ENCODE peak calls at places on chromosomes 12 and 14, in ten cellular contexts. D is stomach, T is prostate gland, B is HepG2, Y is GM23338, L is Panc1, E is HCT116, I is sigmoid colon, G is upper lobe of left lung, R is SK-N-SH. C is an unnamed sample.

GRCh38 chr12:28563926-28564325 is 373.7 kb downstream of the CCDC91 start:
- DNase-seq in D (no peak), T (no peak), B (no peak), Y (no peak), L (no peak), E (no peak), I (no peak), G (no peak), R (no peak), C (no peak)

GRCh38 chr12:48933664-48934311 is 8.5 kb upstream of the FKBP11 start:
- DNase-seq in D (no peak), T (no peak), B (no peak), Y (no peak), L (no peak), E (no peak), I (no peak), G (no peak), R (no peak), C (no peak)

GRCh38 chr12:13007496-13008233 is 7.6 kb upstream of the HEBP1 start:
- DNase-seq in D (no peak), T (no peak), B (no peak), Y (no peak), L (no peak), E (no peak), I (no peak), G (no peak), R (no peak), C (no peak)

GRCh38 chr14:36820111-36820709 is 158.6 kb downstream of the PAX9 start:
- DNase-seq in D (no peak), T (no peak), B (no peak), Y (no peak), L (no peak), E (no peak), I (no peak), G (no peak), R (no peak), C (no peak)

GRCh38 chr14:93183596-93184317 is 940 bp downstream of the MOAP1 start:
- DNase-seq in D (no peak), T (peak; percentile 7), B (no peak), Y (no peak), L (no peak), E (no peak), I (no peak), G (no peak), R (peak; percentile 8), C (peak; percentile 25)

GRCh38 chr14:64572721-64573508 is 23.2 kb downstream of the PPP1R36 start:
- DNase-seq in D (no peak), T (no peak), B (no peak), Y (peak; percentile 78), L (no peak), E (no peak), I (peak; percentile 72), G (no peak), R (no peak), C (no peak)

GRCh38 chr12:44779766-44780165 is 96.3 kb downstream of the NELL2 start:
- DNase-seq in D (no peak), T (no peak), B (no peak), Y (no peak), L (no peak), E (no peak), I (no peak), G (no peak), R (no peak), C (no peak)

GRCh38 chr12:46577063-46577776 is 204.6 kb upstream of the SLC38A2 start:
- DNase-seq in D (no peak), T (no peak), B (peak; percentile 89), Y (no peak), L (no peak), E (no peak), I (no peak), G (no peak), R (no peak), C (no peak)

GRCh38 chr12:94560416-94561221 is 89.7 kb downstream of the TMCC3 start:
- DNase-seq in D (no peak), T (peak; percentile 22), B (no peak), Y (peak; percentile 84), L (no peak), E (peak; percentile 35), I (no peak), G (peak; percentile 52), R (no peak), C (peak; percentile 61)

GRCh38 chr12:94558612-94559011 is 91.7 kb downstream of the TMCC3 start:
- DNase-seq in D (no peak), T (no peak), B (no peak), Y (no peak), L (no peak), E (no peak), I (no peak), G (no peak), R (no peak), C (no peak)

GRCh38 chr12:94563261-94563660 is 87.1 kb downstream of the TMCC3 start:
- DNase-seq in D (no peak), T (no peak), B (no peak), Y (no peak), L (no peak), E (no peak), I (no peak), G (no peak), R (no peak), C (no peak)

GRCh38 chr12:94565683-94566082 is 84.7 kb downstream of the TMCC3 start:
- DNase-seq in D (no peak), T (no peak), B (no peak), Y (no peak), L (no peak), E (no peak), I (no peak), G (no peak), R (no peak), C (no peak)

GRCh38 chr12:94561943-94562411 is 88.4 kb downstream of the TMCC3 start:
- DNase-seq in D (peak; percentile 79), T (peak; percentile 83), B (no peak), Y (no peak), L (no peak), E (no peak), I (no peak), G (no peak), R (peak; percentile 83), C (peak; percentile 56)
- H3K4me3 ChIP-seq in D (no peak overlapping the region), T (no peak overlapping the region), B (no peak overlapping the region), Y (no peak overlapping the region), L (peak overlapping the region; percentile 26), E (no peak overlapping the region), I (no peak overlapping the region), G (no peak overlapping the region), R (no peak overlapping the region), C (no peak overlapping the region)

GRCh38 chr12:112013601-112014402 is 576 bp downstream of the ERP29 start:
- DNase-seq in D (peak; percentile 73), T (peak; percentile 42), B (peak; percentile 84), Y (peak; percentile 93), L (no peak), E (peak; percentile 74), I (peak; percentile 78), G (peak; percentile 87), R (peak; percentile 58), C (peak; percentile 78)

GRCh38 chr12:112015938-112016337 is 2.7 kb downstream of the ERP29 start:
- DNase-seq in D (no peak), T (no peak), B (no peak), Y (no peak), L (no peak), E (no peak), I (no peak), G (no peak), R (no peak), C (no peak)

GRCh38 chr12:112018571-112019237 is 5.5 kb downstream of the ERP29 start:
- DNase-seq in D (no peak), T (no peak), B (no peak), Y (no peak), L (no peak), E (no peak), I (no peak), G (no peak), R (no peak), C (no peak)

GRCh38 chr12:112020947-112021457 is 7.8 kb downstream of the ERP29 start:
- DNase-seq in D (no peak), T (no peak), B (no peak), Y (no peak), L (no peak), E (no peak), I (no peak), G (no peak), R (no peak), C (no peak)

DNA sequence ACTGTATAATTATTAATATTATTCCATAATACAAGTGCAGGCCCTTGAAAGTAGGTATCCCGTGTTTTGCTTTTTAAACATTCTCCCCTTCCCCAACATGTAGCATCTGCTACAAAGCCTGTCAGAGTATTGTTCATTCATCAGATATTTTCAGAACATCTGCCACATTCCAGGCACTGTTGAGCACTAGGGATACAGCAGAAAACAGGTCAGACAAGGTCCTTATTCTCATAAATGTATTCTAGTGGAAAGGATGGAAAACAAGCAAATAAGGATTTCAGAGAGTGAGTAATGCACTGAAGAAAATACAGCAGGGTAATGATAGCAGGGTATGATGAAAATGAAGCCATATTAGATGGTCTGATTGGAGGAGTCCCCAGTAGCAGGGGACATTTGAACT is 3.8 kb downstream of the ERP29 start:
- DNase-seq in D (no peak), T (no peak), B (no peak), Y (no peak), L (no peak), E (no peak), I (no peak), G (no peak), R (no peak), C (no peak)
- TF ChIP-seq POLR2AphosphoS5 in D (no peak), T (no peak), B (no peak), Y (no peak), L (no peak), E (no peak), I (no peak), G (no peak), R (no peak), C (no peak)

DNA sequence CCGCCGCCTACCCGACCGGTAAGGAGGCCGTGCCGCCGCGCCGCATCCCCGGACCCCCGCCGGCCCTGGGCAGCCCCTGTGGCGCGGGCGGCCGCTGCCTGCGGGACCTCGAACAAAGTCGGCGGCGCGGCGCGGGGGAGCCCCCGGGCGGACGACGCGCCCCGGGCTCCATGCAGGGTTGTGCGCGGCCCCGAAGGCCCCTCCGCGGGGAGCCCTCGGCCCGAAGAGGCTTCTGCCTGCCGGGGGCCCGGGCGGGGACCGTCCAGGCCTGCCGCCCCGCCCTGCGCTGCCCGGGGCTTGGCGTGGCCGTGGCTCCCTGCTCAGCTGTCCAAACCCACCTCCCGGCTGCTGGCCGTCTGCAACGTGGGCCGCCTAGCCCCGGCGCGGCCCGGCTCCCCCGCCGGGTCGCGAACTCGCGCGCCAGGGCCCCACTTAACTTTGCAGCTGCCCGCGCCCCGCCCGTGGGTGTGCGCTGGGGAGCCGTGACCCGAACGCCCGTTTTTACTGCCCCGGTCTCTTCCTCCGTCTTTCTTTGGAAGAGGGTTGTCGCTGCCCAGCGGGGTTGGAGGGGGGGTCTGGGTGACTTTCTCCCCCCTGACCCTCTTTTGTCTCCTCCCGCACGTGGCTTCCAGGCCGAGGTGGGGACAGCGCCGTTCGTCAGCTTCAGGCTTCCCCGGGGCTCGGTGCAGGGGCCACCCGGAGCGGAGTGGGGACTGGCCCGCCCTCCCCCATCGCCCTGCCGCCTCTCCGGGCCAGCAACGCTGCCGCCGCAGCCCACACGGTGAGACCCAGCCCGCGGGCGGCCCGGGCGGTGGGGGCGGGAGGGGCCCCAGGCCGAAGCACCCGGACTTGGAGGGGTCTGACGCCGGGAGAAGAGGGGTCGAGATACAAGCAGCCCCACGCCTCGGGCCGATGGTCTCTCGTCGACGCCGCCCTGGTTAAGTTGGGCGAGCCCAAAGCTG is 901 bp downstream of the DYRK2 start:
- DNase-seq in D (peak; percentile 43), T (peak; percentile 20), B (no peak), Y (peak; percentile 32), L (no peak), E (no peak), I (peak; percentile 74), G (peak; percentile 90), R (peak; percentile 80), C (peak; percentile 57)
- H3K27ac ChIP-seq in D (peak overlapping the region; percentile 98), T (peak overlapping the region; percentile 87), B (peak overlapping the region; percentile 80), Y (no peak overlapping the region), L (peak overlapping the region; percentile 72), E (peak overlapping the region; percentile 79), I (peak overlapping the region; percentile 100), G (peak overlapping the region; percentile 97), R (peak overlapping the region; percentile 93), C (peak overlapping the region; percentile 100)

DNA sequence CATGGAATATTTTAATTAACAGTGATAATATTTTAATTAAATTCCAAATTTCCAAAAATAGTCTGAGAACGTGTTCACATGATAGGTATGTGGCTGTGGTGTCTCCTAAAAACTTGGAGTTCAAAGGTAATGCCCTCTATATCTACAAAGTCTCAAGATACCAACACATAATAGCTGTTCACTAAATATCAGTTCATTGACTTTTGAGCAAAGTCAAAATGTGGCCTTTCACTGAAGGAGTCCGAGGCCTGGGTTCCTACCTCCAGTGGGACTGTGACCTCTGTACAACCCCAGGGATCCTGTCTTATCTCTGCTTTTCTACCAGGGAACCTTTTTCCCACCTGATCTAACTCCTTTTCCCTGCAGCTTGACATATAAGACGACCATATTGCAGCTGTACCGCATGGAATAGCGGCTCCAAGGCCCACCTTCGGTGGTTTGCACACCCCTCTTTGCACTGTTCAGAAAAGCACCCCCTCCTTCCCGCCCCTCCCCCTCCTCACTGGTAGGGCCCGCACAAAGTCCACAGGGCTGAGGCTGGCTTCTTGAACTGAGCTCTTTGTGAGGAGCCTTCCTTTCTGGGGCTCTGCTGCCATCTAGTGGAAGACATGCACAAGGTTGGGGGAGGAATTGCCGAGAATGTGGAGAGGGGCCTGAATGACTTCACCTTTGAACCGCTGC is 3.1 kb downstream of the CCND2 start:
- DNase-seq in D (peak; percentile 77), T (peak; percentile 80), B (peak; percentile 85), Y (peak; percentile 97), L (peak; percentile 30), E (peak; percentile 67), I (peak; percentile 95), G (no peak), R (peak; percentile 84), C (peak; percentile 90)
- H3K4me3 ChIP-seq in D (no peak overlapping the region), T (peak overlapping the region; percentile 45), B (no peak overlapping the region), Y (peak overlapping the region; percentile 99), L (no peak overlapping the region), E (no peak overlapping the region), I (no peak overlapping the region), G (no peak overlapping the region), R (no peak overlapping the region), C (no peak overlapping the region)